ENCODE peak calls at places on chromosome X, in five cellular contexts. One of them, this sample, is unnamed.

GRCh38 chrX:41303013-41303412 is 30.9 kb upstream of the DDX3X start:
- DNase-seq in T-helper 9 cell: no peak
- DNase-seq in spleen: no peak
- DNase-seq in iPS-NIHi11: no peak
- DNase-seq in T-cell: no peak
- DNase-seq in this sample: no peak

GRCh38 chrX:118574666-118575065 is 79.1 kb downstream of the DOCK11 start:
- DNase-seq in T-cell: no peak
- DNase-seq in spleen: no peak
- DNase-seq in iPS-NIHi11: no peak
- DNase-seq in T-helper 9 cell: no peak
- DNase-seq in this sample: no peak

GRCh38 chrX:38891641-38892413 is 90.6 kb downstream of the MID1IP1 start:
- DNase-seq in T-helper 9 cell: no peak
- DNase-seq in spleen: no peak
- DNase-seq in iPS-NIHi11: no peak
- DNase-seq in T-cell: no peak
- DNase-seq in this sample: no peak

GRCh38 chrX:38807873-38808272 is 6.6 kb downstream of the MID1IP1 start:
- DNase-seq in iPS-NIHi11: no peak
- DNase-seq in T-cell: no peak
- DNase-seq in spleen: no peak
- DNase-seq in T-helper 9 cell: no peak
- DNase-seq in this sample: no peak

GRCh38 chrX:102899940-102900916 is 36.8 kb upstream of the RAB40AL start:
- DNase-seq in spleen: no peak
- DNase-seq in T-helper 9 cell: peak; percentile 68
- DNase-seq in T-cell: peak; percentile 56
- DNase-seq in iPS-NIHi11: peak; percentile 33
- DNase-seq in this sample: peak; percentile 62

GRCh38 chrX:15619053-15619772 is 18.5 kb upstream of the ACE2 start:
- DNase-seq in T-cell: no peak
- DNase-seq in spleen: no peak
- DNase-seq in iPS-NIHi11: peak; percentile 9
- DNase-seq in T-helper 9 cell: no peak
- DNase-seq in this sample: no peak

GRCh38 chrX:21382715-21383114 is 8.5 kb downstream of the CNKSR2 start:
- DNase-seq in T-cell: no peak
- DNase-seq in T-helper 9 cell: no peak
- DNase-seq in spleen: no peak
- DNase-seq in iPS-NIHi11: no peak
- DNase-seq in this sample: no peak

GRCh38 chrX:53084043-53084570 is 1.9 kb downstream of the TSPYL2 start:
- DNase-seq in T-cell: no peak
- DNase-seq in T-helper 9 cell: no peak
- DNase-seq in spleen: no peak
- DNase-seq in iPS-NIHi11: no peak
- DNase-seq in this sample: no peak

GRCh38 chrX:11188664-11189063 is 77.5 kb downstream of the HCCS start:
- DNase-seq in iPS-NIHi11: no peak
- DNase-seq in spleen: no peak
- DNase-seq in T-cell: no peak
- DNase-seq in T-helper 9 cell: no peak
- DNase-seq in this sample: no peak

GRCh38 chrX:129980540-129981206 is 1.8 kb upstream of the BCORL1 start:
- DNase-seq in T-helper 9 cell: peak; percentile 26
- DNase-seq in spleen: peak; percentile 85
- DNase-seq in T-cell: no peak
- DNase-seq in iPS-NIHi11: peak; percentile 68
- DNase-seq in this sample: no peak

GRCh38 chrX:67607436-67607835 is 63.6 kb downstream of the AR start:
- DNase-seq in T-cell: no peak
- DNase-seq in T-helper 9 cell: no peak
- DNase-seq in spleen: no peak
- DNase-seq in iPS-NIHi11: no peak
- DNase-seq in this sample: no peak

GRCh38 chrX:43629229-43629628 is 26.9 kb upstream of the MAOA start:
- DNase-seq in iPS-NIHi11: no peak
- DNase-seq in T-cell: no peak
- DNase-seq in T-helper 9 cell: no peak
- DNase-seq in spleen: no peak
- DNase-seq in this sample: no peak

GRCh38 chrX:8647176-8647575 is 84.8 kb downstream of the ANOS1 start:
- DNase-seq in T-helper 9 cell: no peak
- DNase-seq in iPS-NIHi11: no peak
- DNase-seq in spleen: no peak
- DNase-seq in T-cell: no peak
- DNase-seq in this sample: no peak

GRCh38 chrX:109855501-109855900 is 122.4 kb upstream of the ACSL4 start:
- DNase-seq in iPS-NIHi11: no peak
- DNase-seq in spleen: no peak
- DNase-seq in T-cell: no peak
- DNase-seq in T-helper 9 cell: no peak
- DNase-seq in this sample: no peak

GRCh38 chrX:72641601-72642000 is 69.0 kb upstream of the HDAC8 start:
- DNase-seq in iPS-NIHi11: no peak
- DNase-seq in spleen: no peak
- DNase-seq in T-cell: no peak
- DNase-seq in T-helper 9 cell: no peak
- DNase-seq in this sample: no peak

GRCh38 chrX:28668303-28668702 is 81.1 kb downstream of the IL1RAPL1 start:
- DNase-seq in T-helper 9 cell: no peak
- DNase-seq in T-cell: no peak
- DNase-seq in iPS-NIHi11: no peak
- DNase-seq in spleen: no peak
- DNase-seq in this sample: no peak

GRCh38 chrX:136586386-136586785 is 54.4 kb downstream of the VGLL1 start:
- DNase-seq in T-cell: no peak
- DNase-seq in iPS-NIHi11: no peak
- DNase-seq in T-helper 9 cell: peak; percentile 11
- DNase-seq in spleen: no peak
- DNase-seq in this sample: peak; percentile 40

GRCh38 chrX:70052895-70053615 is 3.3 kb upstream of the AWAT2 start:
- DNase-seq in T-helper 9 cell: no peak
- DNase-seq in T-cell: no peak
- DNase-seq in iPS-NIHi11: no peak
- DNase-seq in spleen: no peak
- DNase-seq in this sample: no peak

GRCh38 chrX:39675619-39676018 is 422.1 kb downstream of the BCOR start:
- DNase-seq in spleen: no peak
- DNase-seq in T-cell: no peak
- DNase-seq in T-helper 9 cell: no peak
- DNase-seq in iPS-NIHi11: no peak
- DNase-seq in this sample: no peak

GRCh38 chrX:153684447-153685178 is 3.1 kb upstream of the SLC6A8 start:
- DNase-seq in iPS-NIHi11: no peak
- DNase-seq in T-helper 9 cell: no peak
- DNase-seq in spleen: peak; percentile 40
- DNase-seq in T-cell: no peak
- DNase-seq in this sample: no peak

GRCh38 chrX:100995469-100995868 is 26.0 kb downstream of the ARL13A start:
- DNase-seq in T-helper 9 cell: no peak
- DNase-seq in spleen: no peak
- DNase-seq in T-cell: no peak
- DNase-seq in iPS-NIHi11: no peak
- DNase-seq in this sample: no peak

GRCh38 chrX:13369541-13370140 is 49.8 kb upstream of the ATXN3L start:
- DNase-seq in iPS-NIHi11: no peak
- DNase-seq in T-cell: no peak
- DNase-seq in T-helper 9 cell: no peak
- DNase-seq in spleen: no peak
- DNase-seq in this sample: no peak

GRCh38 chrX:103537871-103538387 is 18.6 kb upstream of the RAB40A start:
- DNase-seq in iPS-NIHi11: no peak
- DNase-seq in T-cell: no peak
- DNase-seq in T-helper 9 cell: no peak
- DNase-seq in spleen: no peak
- DNase-seq in this sample: no peak

GRCh38 chrX:70087857-70088256 is 25.6 kb downstream of the OTUD6A start:
- DNase-seq in spleen: no peak
- DNase-seq in T-cell: no peak
- DNase-seq in T-helper 9 cell: no peak
- DNase-seq in iPS-NIHi11: no peak
- DNase-seq in this sample: no peak

GRCh38 chrX:12497832-12498591 is 293.2 kb upstream of the PRPS2 start:
- DNase-seq in iPS-NIHi11: peak; percentile 61
- DNase-seq in spleen: no peak
- DNase-seq in T-helper 9 cell: no peak
- DNase-seq in T-cell: no peak
- DNase-seq in this sample: no peak

GRCh38 chrX:46577116-46578005 is 3.8 kb downstream of the CHST7 start:
- DNase-seq in iPS-NIHi11: no peak
- DNase-seq in T-helper 9 cell: no peak
- DNase-seq in spleen: no peak
- DNase-seq in T-cell: no peak
- DNase-seq in this sample: no peak

GRCh38 chrX:24668111-24668510 is 21.0 kb upstream of the PCYT1B start:
- DNase-seq in spleen: no peak
- DNase-seq in iPS-NIHi11: no peak
- DNase-seq in T-helper 9 cell: no peak
- DNase-seq in T-cell: no peak
- DNase-seq in this sample: no peak

GRCh38 chrX:8084023-8084422 is 87.0 kb downstream of the VCX2 start:
- DNase-seq in spleen: no peak
- DNase-seq in iPS-NIHi11: peak; percentile 11
- DNase-seq in T-helper 9 cell: no peak
- DNase-seq in T-cell: no peak
- DNase-seq in this sample: no peak

GRCh38 chrX:118251251-118251650 is 94.7 kb upstream of the WDR44 start:
- DNase-seq in spleen: no peak
- DNase-seq in T-cell: no peak
- DNase-seq in T-helper 9 cell: no peak
- DNase-seq in iPS-NIHi11: no peak
- DNase-seq in this sample: no peak

GRCh38 chrX:150704030-150704613 is 10.9 kb downstream of the MTMR1 start:
- DNase-seq in T-cell: no peak
- DNase-seq in T-helper 9 cell: no peak
- DNase-seq in iPS-NIHi11: no peak
- DNase-seq in spleen: no peak
- DNase-seq in this sample: no peak

GRCh38 chrX:40109288-40110008 is 11.7 kb upstream of the BCOR start:
- DNase-seq in spleen: peak; percentile 78
- DNase-seq in T-cell: no peak
- DNase-seq in iPS-NIHi11: peak; percentile 42
- DNase-seq in T-helper 9 cell: no peak
- DNase-seq in this sample: no peak

GRCh38 chrX:153669174-153669890 is 4.3 kb downstream of the PNCK start:
- DNase-seq in iPS-NIHi11: peak; percentile 65
- DNase-seq in T-cell: peak; percentile 12
- DNase-seq in T-helper 9 cell: peak; percentile 51
- DNase-seq in spleen: peak; percentile 84
- DNase-seq in this sample: peak; percentile 34

GRCh38 chrX:109911046-109911445 is 91.9 kb upstream of the TMEM164 start:
- DNase-seq in iPS-NIHi11: no peak
- DNase-seq in T-helper 9 cell: no peak
- DNase-seq in spleen: no peak
- DNase-seq in T-cell: no peak
- DNase-seq in this sample: no peak

GRCh38 chrX:13119386-13119785 is 75.0 kb upstream of the FAM9C start:
- DNase-seq in spleen: no peak
- DNase-seq in T-cell: no peak
- DNase-seq in iPS-NIHi11: no peak
- DNase-seq in T-helper 9 cell: no peak
- DNase-seq in this sample: no peak

GRCh38 chrX:109774706-109775105 is 41.6 kb upstream of the ACSL4 start:
- DNase-seq in iPS-NIHi11: no peak
- DNase-seq in T-helper 9 cell: no peak
- DNase-seq in T-cell: no peak
- DNase-seq in spleen: no peak
- DNase-seq in this sample: no peak

GRCh38 chrX:153782324-153782723 is 1.5 kb downstream of the SRPK3 start:
- DNase-seq in spleen: no peak
- DNase-seq in T-helper 9 cell: no peak
- DNase-seq in T-cell: no peak
- DNase-seq in iPS-NIHi11: peak; percentile 49
- DNase-seq in this sample: no peak

GRCh38 chrX:95076449-95076848 is 1402.4 kb downstream of the FAM133A start:
- DNase-seq in T-cell: no peak
- DNase-seq in T-helper 9 cell: no peak
- DNase-seq in iPS-NIHi11: no peak
- DNase-seq in spleen: no peak
- DNase-seq in this sample: no peak

GRCh38 chrX:119399772-119400101 is 601 bp downstream of the SLC25A43 start:
- DNase-seq in T-cell: no peak
- DNase-seq in iPS-NIHi11: no peak
- DNase-seq in spleen: no peak
- DNase-seq in T-helper 9 cell: no peak
- DNase-seq in this sample: no peak

This sample was measured in effector memory CD8-positive, alpha-beta T cell.